ENCODE peak calls at places on chromosomes 3 and 15, in seven cellular contexts. M is NCI-H1417 treated with DMSO at 0.1 percent for 48 hours; G is activated CD8-positive, alpha-beta memory T cell treated with anti-CD3 and anti-CD28 coated beads for 48 hours; T is stimulated activated CD4-positive, alpha-beta T cell treated with anti-CD3 and anti-CD28 coated beads, Interleukin-4, amount 100 ng/mL, for 1 hour; O is HS-27A; F is GM20000; P is GM12865. N is an unnamed sample.

GRCh38 chr3:132232231-132232792 is 84.9 kb upstream of the ACP3 start:
- DNase-seq in M (no peak), G (no peak), T (no peak), O (no peak), F (no peak), P (no peak), N (no peak)

GRCh38 chr3:31952205-31952604 is 28.9 kb downstream of the OSBPL10 start:
- DNase-seq in M (no peak), G (no peak), T (no peak), O (no peak), F (peak; percentile 28), P (peak; percentile 72), N (peak; percentile 97)

GRCh38 chr3:104388624-104389023 is 978.1 kb upstream of the ALCAM start:
- DNase-seq in M (peak; percentile 8), G (no peak), T (no peak), O (peak; percentile 29), F (no peak), P (no peak), N (no peak)

GRCh38 chr3:102181202-102181920 is 253.5 kb upstream of the ZPLD1 start:
- DNase-seq in M (no peak), G (no peak), T (no peak), O (no peak), F (no peak), P (no peak), N (no peak)

GRCh38 chr3:13141991-13142412 is 68.8 kb upstream of the IQSEC1 start:
- DNase-seq in M (no peak), G (no peak), T (peak; percentile 21), O (no peak), F (peak; percentile 37), P (peak; percentile 20), N (peak; percentile 72)

GRCh38 chr15:88219623-88220022 is 36.9 kb downstream of the NTRK3 start:
- DNase-seq in M (no peak), G (no peak), T (no peak), O (no peak), F (no peak), P (no peak), N (no peak)

GRCh38 chr3:57423335-57423734 is 120.8 kb downstream of the DNAH12 start:
- DNase-seq in M (no peak), G (no peak), T (no peak), O (no peak), F (no peak), P (no peak), N (no peak)

GRCh38 chr15:40826123-40827075 is 2.1 kb downstream of the PPP1R14D start:
- DNase-seq in M (no peak), G (no peak), T (no peak), O (no peak), F (no peak), P (no peak), N (no peak)

GRCh38 chr3:63910873-63911272 is 1.3 kb downstream of the SCAANT1 start:
- DNase-seq in M (no peak), G (no peak), T (no peak), O (no peak), F (peak; percentile 48), P (peak; percentile 56), N (peak; percentile 61)

GRCh38 chr3:42876401-42876800 is 722 bp upstream of the CYP8B1 start:
- DNase-seq in M (no peak), G (no peak), T (no peak), O (no peak), F (no peak), P (no peak), N (no peak)

GRCh38 chr3:173584834-173585831 is 187.6 kb downstream of the NLGN1 start:
- DNase-seq in M (no peak), G (no peak), T (no peak), O (no peak), F (peak; percentile 2), P (no peak), N (no peak)

GRCh38 chr3:45958333-45958791 is 15.1 kb downstream of the CXCR6 start:
- DNase-seq in M (no peak), G (no peak), T (no peak), O (no peak), F (no peak), P (no peak), N (no peak)

GRCh38 chr3:176872771-176873209 is 324.5 kb downstream of the TBL1XR1 start:
- DNase-seq in M (no peak), G (no peak), T (peak; percentile 46), O (peak; percentile 15), F (peak; percentile 48), P (peak; percentile 75), N (peak; percentile 79)

GRCh38 chr3:159919873-159920272 is 68.8 kb upstream of the IL12A start:
- DNase-seq in M (no peak), G (no peak), T (no peak), O (no peak), F (no peak), P (peak; percentile 75), N (no peak)

N was measured in Karpas-422.